ENCODE peak calls at places on chromosome 2, in five cellular contexts. O, A, E, P and F are unnamed samples. For H3K36me3, the result is how much of the 10 kb centered on the place peaks cover.

GRCh38 chr2:101830555-101830954 is 133.0 kb downstream of the MAP4K4 start:
- DNase-seq in O (no peak), A (no peak), E (no peak), P (peak), F (peak)

GRCh38 chr2:86319700-86320369 is 17.6 kb downstream of the REEP1 start:
- DNase-seq in O (no peak), A (no peak), E (no peak), P (no peak), F (no peak)

GRCh38 chr2:48391576-48391975 is 138.4 kb upstream of the STON1 start:
- DNase-seq in O (no peak), A (no peak), E (no peak), P (no peak), F (no peak)

GRCh38 chr2:10688921-10689807 is 611 bp downstream of the NOL10 start:
- DNase-seq in O (peak), A (no peak), E (peak), P (peak), F (no peak)

GRCh38 chr2:180017764-180018163 is 10.7 kb upstream of the CWC22 start:
- DNase-seq in O (no peak), A (no peak), E (no peak), P (peak), F (peak)

GRCh38 chr2:88690591-88691338 is 708 bp upstream of the RPIA start:
- DNase-seq in O (no peak), A (peak), E (no peak), P (peak), F (no peak)

GRCh38 chr2:46574457-46575354 is 95.3 kb downstream of the TMEM247 start:
- DNase-seq in O (no peak), A (no peak), E (no peak), P (no peak), F (no peak)

GRCh38 chr2:36507408-36507812 is 90.6 kb downstream of the FEZ2 start:
- DNase-seq in O (no peak), A (no peak), E (peak), P (peak), F (peak)

GRCh38 chr2:231525248-231526163 is 4.7 kb downstream of the NMUR1 start:
- DNase-seq in O (peak), A (no peak), E (no peak), P (no peak), F (no peak)

GRCh38 chr2:48723125-48723524 is 32.4 kb downstream of the LHCGR start:
- DNase-seq in O (no peak), A (no peak), E (no peak), P (peak), F (peak)

GRCh38 chr2:226652983-226653765 is 146.4 kb downstream of the IRS1 start:
- DNase-seq in O (no peak), A (no peak), E (no peak), P (no peak), F (no peak)

GRCh38 chr2:102505290-102505689 is 32.3 kb downstream of the SLC9A4 start:
- DNase-seq in O (no peak), A (no peak), E (no peak), P (peak), F (no peak)

GRCh38 chr2:208064220-208064951 is 39.1 kb upstream of the PLEKHM3 start:
- DNase-seq in O (no peak), A (no peak), E (no peak), P (peak), F (peak)

GRCh38 chr2:163610817-163611556 is 124.8 kb downstream of the FIGN start:
- DNase-seq in O (no peak), A (no peak), E (no peak), P (no peak), F (no peak)

GRCh38 chr2:20615466-20616241 is 35.2 kb downstream of the HS1BP3 start:
- DNase-seq in O (peak), A (peak), E (peak), P (no peak), F (no peak)

GRCh38 chr2:42809876-42810125 is 17.4 kb upstream of the HAAO start:
- DNase-seq in O (peak), A (peak), E (peak), P (peak), F (peak)

GRCh38 chr2:7646661-7647060 is 729.4 kb downstream of the RNF144A start:
- DNase-seq in O (no peak), A (no peak), E (no peak), P (no peak), F (no peak)

GRCh38 chr2:8355046-8355445 is 326.8 kb upstream of the ID2 start:
- DNase-seq in O (no peak), A (no peak), E (no peak), P (no peak), F (no peak)

GRCh38 chr2:74751981-74752808 is 81.7 kb upstream of the HK2 start:
- DNase-seq in O (no peak), A (no peak), E (no peak), P (no peak), F (no peak)

GRCh38 chr2:165016772-165017411 is 61.6 kb upstream of the SLC38A11 start:
- DNase-seq in O (no peak), A (no peak), E (peak), P (peak), F (peak)

GRCh38 chr2:158618859-158619490 is 162.2 kb downstream of the PKP4 start:
- DNase-seq in O (no peak), A (no peak), E (no peak), P (peak), F (no peak)

GRCh38 chr2:10478916-10479315 is 30.8 kb upstream of the ODC1 start:
- DNase-seq in O (peak), A (peak), E (no peak), P (no peak), F (no peak)

GRCh38 chr2:9002637-9003365 is 683 bp downstream of the MBOAT2 start:
- DNase-seq in O (peak), A (peak), E (peak), P (peak), F (no peak)

GRCh38 chr2:173652311-173652710 is 297.6 kb downstream of the CDCA7 start:
- DNase-seq in O (no peak), A (no peak), E (no peak), P (peak), F (peak)

GRCh38 chr2:224612581-224612980 is 27.4 kb upstream of the CUL3 start:
- DNase-seq in O (no peak), A (no peak), E (no peak), P (no peak), F (no peak)

GRCh38 chr2:181357979-181358378 is 99.2 kb upstream of the ITGA4 start:
- DNase-seq in O (no peak), A (no peak), E (no peak), P (no peak), F (no peak)

GRCh38 chr2:240390091-240391073 is 45.1 kb upstream of the GPC1 start:
- DNase-seq in O (peak), A (peak), E (no peak), P (no peak), F (no peak)

GRCh38 chr2:45992021-45992745 is 305.0 kb upstream of the EPAS1 start:
- DNase-seq in O (peak), A (no peak), E (no peak), P (peak), F (peak)

GRCh38 chr2:159032580-159032979 is 64.1 kb downstream of the TANC1 start:
- DNase-seq in O (no peak), A (no peak), E (no peak), P (no peak), F (no peak)

GRCh38 chr2:214876815-214877214 is 67.3 kb upstream of the BARD1 start:
- DNase-seq in O (no peak), A (no peak), E (no peak), P (no peak), F (no peak)

GRCh38 chr2:99275882-99276281 is 20.4 kb upstream of the LYG2 start:
- DNase-seq in O (no peak), A (no peak), E (no peak), P (no peak), F (no peak)

GRCh38 chr2:20625920-20626697 is 24.8 kb downstream of the HS1BP3 start:
- DNase-seq in O (peak), A (peak), E (peak), P (no peak), F (peak)

GRCh38 chr2:185522472-185522871 is 216.1 kb upstream of the FSIP2 start:
- DNase-seq in O (no peak), A (no peak), E (no peak), P (no peak), F (no peak)

GRCh38 chr2:39513641-39514094 is 76.6 kb upstream of the MAP4K3 start:
- DNase-seq in O (peak), A (no peak), E (peak), P (peak), F (peak)

GRCh38 chr2:218981390-218982311 is 3.3 kb downstream of the FEV start:
- DNase-seq in O (peak), A (peak), E (no peak), P (peak), F (no peak)

GRCh38 chr2:39632871-39633270 is 32.8 kb upstream of the TMEM178A start:
- DNase-seq in O (no peak), A (no peak), E (no peak), P (peak), F (peak)

GRCh38 chr2:51013060-51013746 is 18.7 kb downstream of the NRXN1 start:
- DNase-seq in O (no peak), A (no peak), E (no peak), P (peak), F (no peak)

GRCh38 chr2:46134531-46135229 is 162.5 kb upstream of the EPAS1 start:
- DNase-seq in O (peak), A (no peak), E (peak), P (peak), F (peak)

GRCh38 chr2:19362094-19362649 is 3.7 kb upstream of the OSR1 start:
- DNase-seq in O (no peak), A (no peak), E (no peak), P (peak), F (no peak)

GRCh38 chr2:106801256-106801655 is 84.7 kb downstream of the ST6GAL2 start:
- DNase-seq in O (no peak), A (no peak), E (no peak), P (no peak), F (no peak)
- TF ChIP-seq CTCF in O (no peak), A (no peak), E (no peak), P (no peak), F (no peak)

GRCh38 chr2:172578860-172579512 is 23.1 kb downstream of the PDK1 start:
- DNase-seq in O (no peak), A (no peak), E (no peak), P (no peak), F (no peak)
- H3K36me3 ChIP-seq in O (under half), A (under half), E (under half), P (under half), F (under half)

GRCh38 chr2:127950264-127950663 is 64.5 kb upstream of the AMMECR1L start:
- DNase-seq in O (no peak), A (no peak), E (no peak), P (no peak), F (no peak)

GRCh38 chr2:127953849-127954248 is 68.1 kb upstream of the AMMECR1L start:
- DNase-seq in O (no peak), A (no peak), E (no peak), P (no peak), F (no peak)

GRCh38 chr2:127953128-127953718 is 67.5 kb upstream of the AMMECR1L start:
- DNase-seq in O (peak), A (no peak), E (peak), P (no peak), F (no peak)

GRCh38 chr2:127954857-127955256 is 69.1 kb upstream of the AMMECR1L start:
- DNase-seq in O (no peak), A (no peak), E (no peak), P (no peak), F (no peak)

DNA sequence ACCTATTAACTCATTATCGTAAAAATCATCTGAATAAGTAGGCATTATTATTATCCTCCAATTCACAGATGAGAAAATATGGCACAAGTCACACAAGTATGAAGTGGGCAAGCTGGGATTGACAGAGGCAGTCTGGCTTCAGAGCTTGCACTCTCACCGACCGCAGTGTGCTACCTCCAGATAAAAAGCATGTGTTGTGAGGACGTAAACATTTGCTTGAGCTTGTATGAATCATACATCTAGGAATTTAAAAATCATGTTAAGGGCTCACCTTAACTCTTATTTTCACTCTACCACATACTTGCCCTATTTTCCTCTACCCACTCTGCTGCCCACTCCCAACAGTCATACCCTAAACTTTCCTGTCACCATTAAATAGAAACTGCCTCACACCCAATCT is 65.3 kb upstream of the AMMECR1L start:
- DNase-seq in O (no peak), A (no peak), E (no peak), P (peak), F (no peak)
- H3K27ac ChIP-seq in O (no peak), A (no peak), E (no peak), P (no peak), F (no peak)

GRCh38 chr2:147388217-147388616 is 456.6 kb upstream of the ACVR2A start:
- DNase-seq in O (no peak), A (no peak), E (no peak), P (no peak), F (no peak)
- TF ChIP-seq CTCF in O (no peak), A (no peak), E (no peak), P (no peak), F (no peak)